ENCODE peak calls at places on chromosomes 1 and 21, in five cellular contexts. E is CD8-positive, alpha-beta T cell; L is midbrain; P is activated CD8-positive, alpha-beta memory T cell treated with anti-CD3 and anti-CD28 coated beads, Interleukin-2, amount 50 U/mL, for 4 hours; Q is foreskin fibroblast. X is an unnamed sample.

GRCh38 chr1:164560504-164560903 is 1.5 kb downstream of the PBX1 start:
- DNase-seq in E (no peak), L (no peak), P (no peak), Q (no peak), X (no peak)

GRCh38 chr21:45255381-45256020 is 32.2 kb downstream of the POFUT2 start:
- DNase-seq in E (no peak), L (no peak), P (no peak), Q (no peak), X (no peak)

GRCh38 chr1:31653761-31654160 is 9.1 kb upstream of the PEF1 start:
- DNase-seq in E (no peak), L (no peak), P (no peak), Q (no peak), X (no peak)

GRCh38 chr21:31260790-31261189 is 83.3 kb downstream of the TIAM1 start:
- DNase-seq in E (no peak), L (no peak), P (no peak), Q (peak; percentile 15), X (no peak)

GRCh38 chr1:16023050-16023653 is 1.3 kb downstream of the CLCNKA start:
- DNase-seq in E (no peak), L (no peak), P (no peak), Q (no peak), X (no peak)

GRCh38 chr1:145740269-145740668 is 21.0 kb downstream of the CD160 start:
- DNase-seq in E (no peak), L (no peak), P (no peak), Q (peak; percentile 67), X (no peak)

GRCh38 chr1:57041901-57042300 is 76.1 kb upstream of the C8B start:
- DNase-seq in E (no peak), L (no peak), P (no peak), Q (no peak), X (no peak)

GRCh38 chr1:107532318-107532717 is 391.5 kb downstream of the NTNG1 start:
- DNase-seq in E (no peak), L (no peak), P (no peak), Q (peak; percentile 34), X (no peak)

GRCh38 chr1:59477286-59477685 is 180.4 kb downstream of the FGGY start:
- DNase-seq in E (no peak), L (no peak), P (no peak), Q (peak; percentile 87), X (no peak)

GRCh38 chr21:14737922-14738321 is 191.8 kb upstream of the SAMSN1 start:
- DNase-seq in E (peak; percentile 23), L (peak; percentile 23), P (peak; percentile 28), Q (no peak), X (no peak)

GRCh38 chr1:151839457-151840409 is at the start of gene C2CD4D:
- DNase-seq in E (peak; percentile 47), L (peak; percentile 85), P (peak; percentile 68), Q (no peak), X (peak; percentile 74)

GRCh38 chr21:45031231-45032191 is 42.9 kb upstream of the ADARB1 start:
- DNase-seq in E (no peak), L (no peak), P (no peak), Q (no peak), X (no peak)

GRCh38 chr1:7703321-7704213 is 67.5 kb upstream of the VAMP3 start:
- DNase-seq in E (no peak), L (no peak), P (peak; percentile 21), Q (no peak), X (no peak)

GRCh38 chr1:115064461-115064860 is 24.8 kb downstream of the TSPAN2 start:
- DNase-seq in E (no peak), L (no peak), P (no peak), Q (no peak), X (no peak)

GRCh38 chr21:33767236-33767635 is 124.9 kb downstream of the ITSN1 start:
- DNase-seq in E (no peak), L (no peak), P (no peak), Q (peak; percentile 76), X (no peak)

GRCh38 chr1:110687244-110687643 is 12.5 kb upstream of the KCNA3 start:
- DNase-seq in E (no peak), L (no peak), P (no peak), Q (peak; percentile 78), X (no peak)

GRCh38 chr1:117433943-117434342 is 66.7 kb downstream of the MAN1A2 start:
- DNase-seq in E (no peak), L (no peak), P (no peak), Q (no peak), X (no peak)

GRCh38 chr1:66251521-66251920 is 282.4 kb upstream of the SGIP1 start:
- DNase-seq in E (no peak), L (no peak), P (no peak), Q (no peak), X (no peak)

X was measured in anterior cingulate cortex.